ENCODE peak calls at places on chromosomes 11 and 22, in five cellular contexts. One of them, this sample, is unnamed.

GRCh38 chr11:134581966-134582787 is 170.1 kb upstream of the B3GAT1 start:
- DNase-seq in CD8-positive, alpha-beta T cell: no peak
- DNase-seq in mucosa of descending colon: no peak
- DNase-seq in ascending aorta: no peak
- DNase-seq in ovary: no peak
- DNase-seq in this sample: no peak

GRCh38 chr22:20959578-20960461 is 7.2 kb upstream of the AIFM3 start:
- DNase-seq in CD8-positive, alpha-beta T cell: no peak
- DNase-seq in mucosa of descending colon: no peak
- DNase-seq in ascending aorta: no peak
- DNase-seq in ovary: no peak
- DNase-seq in this sample: no peak

GRCh38 chr11:71330996-71331395 is 78.6 kb upstream of the SHANK2 start:
- DNase-seq in CD8-positive, alpha-beta T cell: no peak
- DNase-seq in mucosa of descending colon: no peak
- DNase-seq in ascending aorta: peak; percentile 41
- DNase-seq in ovary: no peak
- DNase-seq in this sample: no peak

GRCh38 chr11:35126000-35126878 is 12.7 kb upstream of the CD44 start:
- DNase-seq in CD8-positive, alpha-beta T cell: no peak
- DNase-seq in mucosa of descending colon: no peak
- DNase-seq in ascending aorta: no peak
- DNase-seq in ovary: no peak
- DNase-seq in this sample: no peak

GRCh38 chr11:126680109-126680508 is 320.5 kb downstream of the KIRREL3 start:
- DNase-seq in CD8-positive, alpha-beta T cell: no peak
- DNase-seq in mucosa of descending colon: no peak
- DNase-seq in ascending aorta: no peak
- DNase-seq in ovary: no peak
- DNase-seq in this sample: no peak

GRCh38 chr11:125977333-125977732 is 31.5 kb downstream of the VSIG10L2 start:
- DNase-seq in CD8-positive, alpha-beta T cell: no peak
- DNase-seq in mucosa of descending colon: no peak
- DNase-seq in ascending aorta: no peak
- DNase-seq in ovary: no peak
- DNase-seq in this sample: no peak

GRCh38 chr11:2512431-2513407 is 67.9 kb downstream of the KCNQ1 start:
- DNase-seq in CD8-positive, alpha-beta T cell: peak; percentile 36
- DNase-seq in mucosa of descending colon: no peak
- DNase-seq in ascending aorta: peak; percentile 59
- DNase-seq in ovary: no peak
- DNase-seq in this sample: no peak

GRCh38 chr11:19571906-19572305 is 140.7 kb upstream of the NAV2 start:
- DNase-seq in CD8-positive, alpha-beta T cell: no peak
- DNase-seq in mucosa of descending colon: no peak
- DNase-seq in ascending aorta: no peak
- DNase-seq in ovary: no peak
- DNase-seq in this sample: no peak

GRCh38 chr11:103609117-103610066 is 427.0 kb upstream of the DDI1 start:
- DNase-seq in CD8-positive, alpha-beta T cell: no peak
- DNase-seq in mucosa of descending colon: no peak
- DNase-seq in ascending aorta: no peak
- DNase-seq in ovary: no peak
- DNase-seq in this sample: peak; percentile 95

GRCh38 chr22:22802346-22802970 is 85.2 kb upstream of the IGLL5 start:
- DNase-seq in CD8-positive, alpha-beta T cell: peak; percentile 77
- DNase-seq in mucosa of descending colon: no peak
- DNase-seq in ascending aorta: no peak
- DNase-seq in ovary: no peak
- DNase-seq in this sample: no peak

GRCh38 chr11:116732740-116733385 is 39.9 kb downstream of the BUD13 start:
- DNase-seq in CD8-positive, alpha-beta T cell: peak; percentile 65
- DNase-seq in mucosa of descending colon: peak; percentile 68
- DNase-seq in ascending aorta: peak; percentile 70
- DNase-seq in ovary: peak; percentile 71
- DNase-seq in this sample: peak; percentile 51

GRCh38 chr11:119474682-119475596 is 52.0 kb upstream of the THY1 start:
- DNase-seq in CD8-positive, alpha-beta T cell: peak; percentile 61
- DNase-seq in mucosa of descending colon: peak; percentile 72
- DNase-seq in ascending aorta: peak; percentile 63
- DNase-seq in ovary: peak; percentile 72
- DNase-seq in this sample: peak; percentile 65

GRCh38 chr11:45683285-45684058 is 18.1 kb upstream of the CHST1 start:
- DNase-seq in CD8-positive, alpha-beta T cell: no peak
- DNase-seq in mucosa of descending colon: no peak
- DNase-seq in ascending aorta: no peak
- DNase-seq in ovary: no peak
- DNase-seq in this sample: no peak

GRCh38 chr11:1854949-1855885 is 2.3 kb downstream of the LSP1 start:
- DNase-seq in CD8-positive, alpha-beta T cell: no peak
- DNase-seq in mucosa of descending colon: no peak
- DNase-seq in ascending aorta: no peak
- DNase-seq in ovary: no peak
- DNase-seq in this sample: no peak

GRCh38 chr22:40452730-40453487 is 82.5 kb downstream of the SGSM3 start:
- DNase-seq in CD8-positive, alpha-beta T cell: no peak
- DNase-seq in mucosa of descending colon: no peak
- DNase-seq in ascending aorta: no peak
- DNase-seq in ovary: no peak
- DNase-seq in this sample: no peak

GRCh38 chr22:30878516-30879365 is 89.8 kb downstream of the MORC2 start:
- DNase-seq in CD8-positive, alpha-beta T cell: no peak
- DNase-seq in mucosa of descending colon: no peak
- DNase-seq in ascending aorta: no peak
- DNase-seq in ovary: no peak
- DNase-seq in this sample: no peak

GRCh38 chr22:32995335-32995734 is 62.8 kb downstream of the SYN3 start:
- DNase-seq in CD8-positive, alpha-beta T cell: no peak
- DNase-seq in mucosa of descending colon: no peak
- DNase-seq in ascending aorta: no peak
- DNase-seq in ovary: no peak
- DNase-seq in this sample: no peak

GRCh38 chr22:24101966-24102365 is 79.3 kb upstream of the SUSD2 start:
- DNase-seq in CD8-positive, alpha-beta T cell: no peak
- DNase-seq in mucosa of descending colon: no peak
- DNase-seq in ascending aorta: no peak
- DNase-seq in ovary: peak; percentile 18
- DNase-seq in this sample: no peak
- TF ChIP-seq CTCF in CD8-positive, alpha-beta T cell: no peak
- TF ChIP-seq CTCF in mucosa of descending colon: no peak
- TF ChIP-seq CTCF in ascending aorta: no peak
- TF ChIP-seq CTCF in ovary: no peak
- TF ChIP-seq CTCF in this sample: no peak

GRCh38 chr22:44288951-44289350 is 23.8 kb downstream of the SHISAL1 start:
- DNase-seq in CD8-positive, alpha-beta T cell: no peak
- DNase-seq in mucosa of descending colon: no peak
- DNase-seq in ascending aorta: no peak
- DNase-seq in ovary: no peak
- DNase-seq in this sample: no peak
- H3K4me3 ChIP-seq in CD8-positive, alpha-beta T cell: no peak overlapping the region
- H3K4me3 ChIP-seq in mucosa of descending colon: no peak overlapping the region
- H3K4me3 ChIP-seq in ascending aorta: no peak overlapping the region
- H3K4me3 ChIP-seq in ovary: no peak overlapping the region
- H3K4me3 ChIP-seq in this sample: no peak overlapping the region

GRCh38 chr11:69540118-69541000 is 58.9 kb downstream of the LINC01488 start:
- DNase-seq in CD8-positive, alpha-beta T cell: no peak
- DNase-seq in mucosa of descending colon: no peak
- DNase-seq in ascending aorta: peak; percentile 90
- DNase-seq in ovary: no peak
- DNase-seq in this sample: no peak
- TF ChIP-seq CTCF in CD8-positive, alpha-beta T cell: no peak
- TF ChIP-seq CTCF in mucosa of descending colon: no peak
- TF ChIP-seq CTCF in ascending aorta: peak; percentile 38
- TF ChIP-seq CTCF in ovary: no peak
- TF ChIP-seq CTCF in this sample: no peak

GRCh38 chr22:49964493-49965290 is 4.1 kb downstream of the PIM3 start:
- DNase-seq in CD8-positive, alpha-beta T cell: peak; percentile 49
- DNase-seq in mucosa of descending colon: peak; percentile 12
- DNase-seq in ascending aorta: peak; percentile 59
- DNase-seq in ovary: peak; percentile 45
- DNase-seq in this sample: no peak

GRCh38 chr22:49964136-49964492 is 3.5 kb downstream of the PIM3 start:
- DNase-seq in CD8-positive, alpha-beta T cell: peak; percentile 65
- DNase-seq in mucosa of descending colon: peak; percentile 20
- DNase-seq in ascending aorta: peak; percentile 60
- DNase-seq in ovary: no peak
- DNase-seq in this sample: no peak

GRCh38 chr22:49962751-49963646 is 2.4 kb downstream of the PIM3 start:
- DNase-seq in CD8-positive, alpha-beta T cell: no peak
- DNase-seq in mucosa of descending colon: peak; percentile 54
- DNase-seq in ascending aorta: peak; percentile 69
- DNase-seq in ovary: peak; percentile 70
- DNase-seq in this sample: no peak

GRCh38 chr22:49962012-49962750 is 1.6 kb downstream of the PIM3 start:
- DNase-seq in CD8-positive, alpha-beta T cell: peak; percentile 75
- DNase-seq in mucosa of descending colon: peak; percentile 85
- DNase-seq in ascending aorta: peak; percentile 95
- DNase-seq in ovary: peak; percentile 94
- DNase-seq in this sample: peak; percentile 96

DNA sequence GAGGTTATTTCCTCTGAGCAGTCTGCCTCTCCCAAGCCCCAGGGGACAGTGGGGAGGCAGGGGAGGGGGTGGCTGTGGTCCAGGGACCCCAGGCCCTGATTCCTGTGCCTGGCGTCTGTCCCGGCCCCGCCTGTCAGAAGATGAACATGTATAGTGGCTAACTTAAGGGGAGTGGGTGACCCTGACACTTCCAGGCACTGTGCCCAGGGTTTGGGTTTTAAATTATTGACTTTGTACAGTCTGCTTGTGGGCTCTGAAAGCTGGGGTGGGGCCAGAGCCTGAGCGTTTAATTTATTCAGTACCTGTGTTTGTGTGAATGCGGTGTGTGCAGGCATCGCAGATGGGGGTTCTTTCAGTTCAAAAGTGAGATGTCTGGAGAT is 3.1 kb downstream of the PIM3 start:
- DNase-seq in CD8-positive, alpha-beta T cell: no peak
- DNase-seq in mucosa of descending colon: peak; percentile 64
- DNase-seq in ascending aorta: no peak
- DNase-seq in ovary: no peak
- DNase-seq in this sample: no peak
- H3K4me3 ChIP-seq in CD8-positive, alpha-beta T cell: no peak overlapping the region
- H3K4me3 ChIP-seq in mucosa of descending colon: no peak overlapping the region
- H3K4me3 ChIP-seq in ascending aorta: peak overlapping the region; percentile 85
- H3K4me3 ChIP-seq in ovary: peak overlapping the region; percentile 82
- H3K4me3 ChIP-seq in this sample: no peak overlapping the region

DNA sequence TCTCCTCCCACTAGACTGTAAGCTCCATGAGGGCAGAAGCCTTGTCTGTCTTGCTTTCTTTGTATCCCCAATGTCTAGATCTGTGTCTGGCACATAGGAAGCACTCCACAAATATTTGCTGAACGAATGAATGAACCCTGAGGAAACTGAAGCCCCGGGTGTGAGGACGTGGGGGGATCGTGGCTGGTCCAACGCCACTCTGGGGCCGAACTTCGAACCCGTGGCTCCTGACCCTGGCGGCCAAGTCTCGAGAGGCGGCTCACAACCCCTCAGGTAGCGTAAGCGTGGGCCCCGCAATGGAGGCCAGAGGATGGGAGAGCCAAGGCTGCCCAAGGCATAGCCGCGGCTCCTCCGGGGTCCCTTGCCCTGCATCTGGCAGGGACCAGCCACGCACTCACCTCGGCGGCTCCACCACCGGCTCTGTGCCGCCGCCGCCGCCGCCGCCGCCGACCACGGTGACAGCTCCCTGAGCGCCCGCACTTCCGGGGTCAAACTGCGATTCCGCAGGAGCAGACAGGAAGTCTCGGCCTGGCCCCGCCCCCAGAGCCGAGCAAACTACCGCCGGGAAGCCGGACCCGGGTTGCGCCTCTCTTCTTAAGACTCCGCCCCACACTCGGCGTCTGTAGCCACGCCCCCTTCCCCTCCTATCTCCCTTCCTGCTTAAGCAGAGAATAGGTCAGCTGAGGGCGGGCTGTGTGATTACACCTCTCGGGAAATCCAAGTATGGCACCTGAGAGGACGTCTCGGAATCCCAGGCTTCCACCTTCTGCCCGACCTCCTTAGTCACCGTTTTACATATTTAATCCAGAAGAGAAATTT is at the start of gene ASCC2:
- DNase-seq in CD8-positive, alpha-beta T cell: peak; percentile 99
- DNase-seq in mucosa of descending colon: peak; percentile 100
- DNase-seq in ascending aorta: peak; percentile 100
- DNase-seq in ovary: peak; percentile 99
- DNase-seq in this sample: peak; percentile 97
- TF ChIP-seq CTCF in CD8-positive, alpha-beta T cell: no peak
- TF ChIP-seq CTCF in mucosa of descending colon: no peak
- TF ChIP-seq CTCF in ascending aorta: peak; percentile 8
- TF ChIP-seq CTCF in ovary: no peak
- TF ChIP-seq CTCF in this sample: no peak

GRCh38 chr22:45007247-45007945 is 2.4 kb downstream of the PHF21B start:
- DNase-seq in CD8-positive, alpha-beta T cell: no peak
- DNase-seq in mucosa of descending colon: no peak
- DNase-seq in ascending aorta: no peak
- DNase-seq in ovary: peak; percentile 80
- DNase-seq in this sample: peak; percentile 24

GRCh38 chr22:45009881-45010531 is at the start of gene PHF21B:
- DNase-seq in CD8-positive, alpha-beta T cell: no peak
- DNase-seq in mucosa of descending colon: peak; percentile 15
- DNase-seq in ascending aorta: no peak
- DNase-seq in ovary: peak; percentile 90
- DNase-seq in this sample: peak; percentile 11

GRCh38 chr22:45007946-45008852 is 1.6 kb downstream of the PHF21B start:
- DNase-seq in CD8-positive, alpha-beta T cell: no peak
- DNase-seq in mucosa of descending colon: no peak
- DNase-seq in ascending aorta: no peak
- DNase-seq in ovary: peak; percentile 68
- DNase-seq in this sample: peak; percentile 27

GRCh38 chr22:45010532-45010900 is 711 bp upstream of the PHF21B start:
- DNase-seq in CD8-positive, alpha-beta T cell: no peak
- DNase-seq in mucosa of descending colon: no peak
- DNase-seq in ascending aorta: no peak
- DNase-seq in ovary: no peak
- DNase-seq in this sample: no peak

DNA sequence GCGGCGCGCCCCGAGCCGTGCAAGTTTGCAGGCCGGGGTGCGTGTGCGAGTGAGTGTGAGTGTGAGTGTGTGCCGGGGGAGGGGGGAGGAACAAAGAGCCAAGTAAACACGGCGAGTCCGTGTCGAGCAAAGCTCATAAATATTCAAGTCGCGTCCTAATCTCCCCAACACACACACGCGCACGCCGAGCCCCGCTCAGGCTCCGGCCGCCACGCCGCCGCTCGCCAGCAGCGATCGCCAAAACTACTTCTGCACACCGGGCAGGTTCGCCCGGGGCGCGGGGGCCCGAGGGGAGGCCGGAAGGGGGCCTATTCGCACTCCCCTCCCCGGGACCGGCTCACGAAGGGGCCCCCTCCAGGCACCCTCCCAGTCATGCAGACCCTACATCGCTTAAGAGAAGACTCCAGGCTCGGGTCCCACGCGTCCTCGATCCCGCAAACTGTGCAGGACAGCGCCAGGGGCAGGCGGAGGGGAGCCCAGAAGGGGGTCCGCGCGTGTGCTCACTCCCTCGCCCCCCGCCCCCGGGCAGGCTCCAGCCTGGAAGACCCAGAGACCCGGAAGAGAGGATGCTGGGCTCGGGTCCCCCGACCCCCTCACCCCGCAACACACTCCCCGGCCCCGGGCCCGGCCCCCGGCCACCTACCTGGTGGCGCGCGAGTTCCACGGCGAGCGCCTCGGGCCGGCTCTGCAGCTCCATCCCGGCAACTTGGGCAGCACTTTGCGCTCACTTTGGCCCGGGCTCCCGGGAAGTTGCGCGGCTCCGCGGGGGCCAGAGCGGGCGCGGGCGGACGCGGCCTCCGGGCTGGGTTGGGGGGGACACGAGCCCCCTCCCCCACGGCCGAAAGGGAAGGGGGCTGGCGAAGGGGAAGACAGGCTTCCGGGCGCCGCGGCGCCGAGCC is 703 bp downstream of the PHF21B start:
- DNase-seq in CD8-positive, alpha-beta T cell: no peak
- DNase-seq in mucosa of descending colon: no peak
- DNase-seq in ascending aorta: no peak
- DNase-seq in ovary: peak; percentile 60
- DNase-seq in this sample: peak; percentile 15
- H3K4me3 ChIP-seq in CD8-positive, alpha-beta T cell: no peak overlapping the region
- H3K4me3 ChIP-seq in mucosa of descending colon: no peak overlapping the region
- H3K4me3 ChIP-seq in ascending aorta: peak overlapping the region; percentile 59
- H3K4me3 ChIP-seq in ovary: peak overlapping the region; percentile 46
- H3K4me3 ChIP-seq in this sample: no peak overlapping the region

This sample was measured in astrocyte of the spinal cord.